ENCODE peak calls at places on chromosomes 7 and 10, in six cellular contexts. One of them, this sample, is unnamed.

GRCh38 chr7:114759347-114760062 is 162.4 kb upstream of the MDFIC start:
- DNase-seq in type B pancreatic cell: no peak
- DNase-seq in OCI-LY7: no peak
- DNase-seq in choroid plexus epithelial cell: peak
- DNase-seq in fibroblast of villous mesenchyme: peak
- DNase-seq in endothelial cell: no peak
- DNase-seq in this sample: no peak

GRCh38 chr7:116671111-116671510 is 885 bp upstream of the MET start:
- DNase-seq in choroid plexus epithelial cell: no peak
- DNase-seq in type B pancreatic cell: no peak
- DNase-seq in endothelial cell: no peak
- DNase-seq in OCI-LY7: no peak
- DNase-seq in fibroblast of villous mesenchyme: no peak
- DNase-seq in this sample: no peak

GRCh38 chr7:40903872-40904271 is 769.1 kb downstream of the SUGCT start:
- DNase-seq in type B pancreatic cell: no peak
- DNase-seq in fibroblast of villous mesenchyme: no peak
- DNase-seq in choroid plexus epithelial cell: no peak
- DNase-seq in endothelial cell: no peak
- DNase-seq in OCI-LY7: no peak
- DNase-seq in this sample: no peak

GRCh38 chr7:94352854-94353253 is 41.8 kb upstream of the COL1A2 start:
- DNase-seq in type B pancreatic cell: no peak
- DNase-seq in endothelial cell: no peak
- DNase-seq in OCI-LY7: no peak
- DNase-seq in choroid plexus epithelial cell: no peak
- DNase-seq in fibroblast of villous mesenchyme: no peak
- DNase-seq in this sample: no peak

GRCh38 chr10:33229252-33229943 is 105.1 kb downstream of the NRP1 start:
- DNase-seq in endothelial cell: no peak
- DNase-seq in OCI-LY7: no peak
- DNase-seq in fibroblast of villous mesenchyme: no peak
- DNase-seq in choroid plexus epithelial cell: peak
- DNase-seq in type B pancreatic cell: no peak
- DNase-seq in this sample: no peak

GRCh38 chr10:71045936-71046335 is 157.6 kb upstream of the PCBD1 start:
- DNase-seq in endothelial cell: no peak
- DNase-seq in type B pancreatic cell: no peak
- DNase-seq in choroid plexus epithelial cell: no peak
- DNase-seq in OCI-LY7: no peak
- DNase-seq in fibroblast of villous mesenchyme: no peak
- DNase-seq in this sample: no peak

GRCh38 chr7:101817031-101817929 is at the start of gene CUX1:
- DNase-seq in OCI-LY7: peak
- DNase-seq in choroid plexus epithelial cell: no peak
- DNase-seq in type B pancreatic cell: no peak
- DNase-seq in fibroblast of villous mesenchyme: no peak
- DNase-seq in endothelial cell: peak
- DNase-seq in this sample: peak

GRCh38 chr7:27119412-27119911 is 11.1 kb downstream of the HOXA4 start:
- DNase-seq in endothelial cell: no peak
- DNase-seq in type B pancreatic cell: no peak
- DNase-seq in choroid plexus epithelial cell: no peak
- DNase-seq in fibroblast of villous mesenchyme: no peak
- DNase-seq in OCI-LY7: no peak
- DNase-seq in this sample: no peak

GRCh38 chr7:130141161-130141857 is 63.9 kb downstream of the TMEM209 start:
- DNase-seq in endothelial cell: peak
- DNase-seq in OCI-LY7: no peak
- DNase-seq in choroid plexus epithelial cell: peak
- DNase-seq in fibroblast of villous mesenchyme: peak
- DNase-seq in type B pancreatic cell: peak
- DNase-seq in this sample: peak

GRCh38 chr10:5757766-5758517 is 55.3 kb downstream of the GDI2 start:
- DNase-seq in fibroblast of villous mesenchyme: no peak
- DNase-seq in choroid plexus epithelial cell: no peak
- DNase-seq in endothelial cell: no peak
- DNase-seq in type B pancreatic cell: no peak
- DNase-seq in OCI-LY7: no peak
- DNase-seq in this sample: no peak

GRCh38 chr10:117363027-117363426 is 12.2 kb downstream of the PDZD8 start:
- DNase-seq in OCI-LY7: no peak
- DNase-seq in type B pancreatic cell: no peak
- DNase-seq in endothelial cell: no peak
- DNase-seq in choroid plexus epithelial cell: peak
- DNase-seq in fibroblast of villous mesenchyme: peak
- DNase-seq in this sample: no peak

GRCh38 chr10:16689227-16689626 is 128.0 kb downstream of the RSU1 start:
- DNase-seq in type B pancreatic cell: no peak
- DNase-seq in choroid plexus epithelial cell: peak
- DNase-seq in endothelial cell: no peak
- DNase-seq in fibroblast of villous mesenchyme: no peak
- DNase-seq in OCI-LY7: no peak
- DNase-seq in this sample: no peak

GRCh38 chr10:118584181-118584954 is 11.1 kb downstream of the PRLHR start:
- DNase-seq in type B pancreatic cell: no peak
- DNase-seq in choroid plexus epithelial cell: peak
- DNase-seq in fibroblast of villous mesenchyme: peak
- DNase-seq in OCI-LY7: no peak
- DNase-seq in endothelial cell: no peak
- DNase-seq in this sample: no peak

GRCh38 chr7:81514546-81514945 is 255.3 kb downstream of the HGF start:
- DNase-seq in fibroblast of villous mesenchyme: peak
- DNase-seq in OCI-LY7: no peak
- DNase-seq in type B pancreatic cell: no peak
- DNase-seq in endothelial cell: no peak
- DNase-seq in choroid plexus epithelial cell: no peak
- DNase-seq in this sample: no peak

GRCh38 chr7:4139656-4140320 is 542.3 kb upstream of the FOXK1 start:
- DNase-seq in type B pancreatic cell: no peak
- DNase-seq in OCI-LY7: no peak
- DNase-seq in endothelial cell: no peak
- DNase-seq in choroid plexus epithelial cell: no peak
- DNase-seq in fibroblast of villous mesenchyme: no peak
- DNase-seq in this sample: no peak

GRCh38 chr10:27407271-27407670 is 96.8 kb upstream of the RAB18 start:
- DNase-seq in OCI-LY7: no peak
- DNase-seq in type B pancreatic cell: no peak
- DNase-seq in fibroblast of villous mesenchyme: no peak
- DNase-seq in endothelial cell: no peak
- DNase-seq in choroid plexus epithelial cell: no peak
- DNase-seq in this sample: no peak

GRCh38 chr10:36086976-36087726 is 445.1 kb upstream of the FZD8 start:
- DNase-seq in choroid plexus epithelial cell: no peak
- DNase-seq in fibroblast of villous mesenchyme: no peak
- DNase-seq in OCI-LY7: no peak
- DNase-seq in endothelial cell: no peak
- DNase-seq in type B pancreatic cell: no peak
- DNase-seq in this sample: no peak

GRCh38 chr10:48461623-48462481 is 143.0 kb downstream of the ARHGAP22 start:
- DNase-seq in fibroblast of villous mesenchyme: no peak
- DNase-seq in type B pancreatic cell: no peak
- DNase-seq in endothelial cell: no peak
- DNase-seq in choroid plexus epithelial cell: no peak
- DNase-seq in OCI-LY7: no peak
- DNase-seq in this sample: no peak

GRCh38 chr10:100890141-100890695 is 22.5 kb upstream of the SLF2 start:
- DNase-seq in type B pancreatic cell: peak
- DNase-seq in endothelial cell: no peak
- DNase-seq in choroid plexus epithelial cell: no peak
- DNase-seq in OCI-LY7: no peak
- DNase-seq in fibroblast of villous mesenchyme: no peak
- DNase-seq in this sample: no peak

GRCh38 chr7:38127216-38128207 is 50.5 kb upstream of the STARD3NL start:
- DNase-seq in fibroblast of villous mesenchyme: no peak
- DNase-seq in OCI-LY7: no peak
- DNase-seq in choroid plexus epithelial cell: no peak
- DNase-seq in type B pancreatic cell: no peak
- DNase-seq in endothelial cell: no peak
- DNase-seq in this sample: no peak

GRCh38 chr7:4849390-4849789 is 12.4 kb downstream of the PAPOLB start:
- DNase-seq in choroid plexus epithelial cell: peak
- DNase-seq in endothelial cell: no peak
- DNase-seq in type B pancreatic cell: no peak
- DNase-seq in fibroblast of villous mesenchyme: peak
- DNase-seq in OCI-LY7: peak
- DNase-seq in this sample: peak

GRCh38 chr7:1541431-1542162 is 11.1 kb downstream of the MAFK start:
- DNase-seq in fibroblast of villous mesenchyme: no peak
- DNase-seq in endothelial cell: no peak
- DNase-seq in OCI-LY7: no peak
- DNase-seq in type B pancreatic cell: no peak
- DNase-seq in choroid plexus epithelial cell: no peak
- DNase-seq in this sample: no peak

GRCh38 chr10:101481256-101481655 is 106.8 kb downstream of the POLL start:
- DNase-seq in choroid plexus epithelial cell: no peak
- DNase-seq in endothelial cell: no peak
- DNase-seq in type B pancreatic cell: no peak
- DNase-seq in fibroblast of villous mesenchyme: no peak
- DNase-seq in OCI-LY7: no peak
- DNase-seq in this sample: no peak

GRCh38 chr10:112369495-112370423 is 4.2 kb upstream of the ACSL5 start:
- DNase-seq in fibroblast of villous mesenchyme: no peak
- DNase-seq in endothelial cell: no peak
- DNase-seq in OCI-LY7: no peak
- DNase-seq in type B pancreatic cell: no peak
- DNase-seq in choroid plexus epithelial cell: no peak
- DNase-seq in this sample: no peak

GRCh38 chr7:66683770-66684123 is 55.1 kb downstream of the KCTD7 start:
- DNase-seq in OCI-LY7: no peak
- DNase-seq in endothelial cell: no peak
- DNase-seq in fibroblast of villous mesenchyme: peak
- DNase-seq in choroid plexus epithelial cell: no peak
- DNase-seq in type B pancreatic cell: no peak
- DNase-seq in this sample: no peak

GRCh38 chr10:73589538-73590126 is 1.5 kb downstream of the USP54 start:
- DNase-seq in choroid plexus epithelial cell: peak
- DNase-seq in endothelial cell: no peak
- DNase-seq in type B pancreatic cell: no peak
- DNase-seq in OCI-LY7: no peak
- DNase-seq in fibroblast of villous mesenchyme: no peak
- DNase-seq in this sample: no peak

DNA sequence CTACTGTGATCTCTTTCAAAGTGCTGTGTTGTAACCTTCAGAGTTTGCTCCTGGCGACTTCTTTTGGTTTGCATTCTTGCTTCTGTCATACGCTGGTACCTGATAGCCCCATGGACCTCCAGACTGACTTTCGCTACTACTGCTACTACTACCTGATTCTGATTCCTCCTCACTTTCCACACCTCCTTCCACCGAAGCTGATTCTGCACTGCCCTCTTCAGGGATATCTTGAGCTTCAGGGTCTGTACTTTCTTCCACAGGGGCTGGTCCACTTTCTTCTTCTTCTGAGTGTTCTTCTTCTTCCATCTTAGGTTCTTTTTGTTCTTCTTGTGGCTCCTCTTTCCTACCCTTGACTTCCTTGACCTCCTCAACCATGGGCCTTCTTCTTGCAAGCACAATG is 992.4 kb downstream of the PCDH15 start:
- DNase-seq in fibroblast of villous mesenchyme: no peak
- DNase-seq in endothelial cell: no peak
- DNase-seq in type B pancreatic cell: no peak
- DNase-seq in OCI-LY7: no peak
- DNase-seq in choroid plexus epithelial cell: no peak
- DNase-seq in this sample: no peak
- TF ChIP-seq CTCF in fibroblast of villous mesenchyme: no peak
- TF ChIP-seq CTCF in endothelial cell: no peak
- TF ChIP-seq CTCF in type B pancreatic cell: no peak
- TF ChIP-seq CTCF in OCI-LY7: no peak
- TF ChIP-seq CTCF in choroid plexus epithelial cell: no peak
- TF ChIP-seq CTCF in this sample: no peak

GRCh38 chr10:107409517-107409916 is 245.0 kb upstream of the SORCS1 start:
- DNase-seq in type B pancreatic cell: no peak
- DNase-seq in endothelial cell: peak
- DNase-seq in fibroblast of villous mesenchyme: peak
- DNase-seq in choroid plexus epithelial cell: peak
- DNase-seq in OCI-LY7: peak
- DNase-seq in this sample: peak
- TF ChIP-seq CTCF in type B pancreatic cell: peak
- TF ChIP-seq CTCF in endothelial cell: no peak
- TF ChIP-seq CTCF in fibroblast of villous mesenchyme: peak
- TF ChIP-seq CTCF in choroid plexus epithelial cell: peak
- TF ChIP-seq CTCF in OCI-LY7: peak
- TF ChIP-seq CTCF in this sample: peak

DNA sequence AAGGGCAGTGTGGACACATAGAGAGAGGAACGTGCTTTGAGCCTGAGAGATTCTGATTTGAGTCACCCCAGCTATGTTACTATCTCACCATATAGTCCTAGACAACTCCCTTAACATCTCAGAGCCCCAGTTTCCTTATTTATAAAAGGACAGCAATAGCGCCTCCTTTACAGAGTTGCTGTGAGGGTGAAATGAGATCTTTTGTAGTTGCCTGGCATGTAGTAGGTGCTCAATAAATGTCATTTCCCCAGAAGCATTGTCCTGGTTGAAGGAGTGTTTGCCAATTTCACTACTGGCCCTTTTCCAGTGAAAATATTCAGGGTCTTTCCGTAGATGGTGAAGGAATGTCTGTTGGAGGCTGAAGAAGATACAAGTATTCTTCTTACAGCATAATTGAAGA is 51.3 kb upstream of the FAM180A start:
- DNase-seq in choroid plexus epithelial cell: no peak
- DNase-seq in OCI-LY7: no peak
- DNase-seq in type B pancreatic cell: no peak
- DNase-seq in endothelial cell: no peak
- DNase-seq in fibroblast of villous mesenchyme: no peak
- DNase-seq in this sample: no peak
- TF ChIP-seq CTCF in choroid plexus epithelial cell: peak
- TF ChIP-seq CTCF in OCI-LY7: peak
- TF ChIP-seq CTCF in type B pancreatic cell: no peak
- TF ChIP-seq CTCF in endothelial cell: no peak
- TF ChIP-seq CTCF in fibroblast of villous mesenchyme: no peak
- TF ChIP-seq CTCF in this sample: no peak

DNA sequence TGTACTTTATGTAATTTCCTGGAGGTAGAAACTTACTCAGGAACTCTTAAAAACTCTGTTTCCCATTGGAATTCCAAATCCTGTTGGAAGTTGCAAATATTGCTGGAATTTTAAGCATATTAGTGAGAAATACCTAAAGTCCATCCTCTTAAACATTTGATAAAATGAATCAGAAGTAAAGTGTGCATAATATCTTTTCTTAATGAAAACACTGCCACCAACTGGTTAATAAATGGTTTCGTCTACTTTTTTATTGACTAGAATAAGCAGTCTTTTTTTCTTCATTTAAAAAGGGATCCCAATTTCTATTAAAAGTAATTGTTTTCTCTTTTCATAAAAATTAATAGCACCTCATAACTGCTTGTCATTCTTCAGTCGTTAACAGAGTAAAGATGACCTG is 28.3 kb downstream of the NPS start:
- DNase-seq in OCI-LY7: no peak
- DNase-seq in choroid plexus epithelial cell: peak
- DNase-seq in endothelial cell: no peak
- DNase-seq in type B pancreatic cell: no peak
- DNase-seq in fibroblast of villous mesenchyme: peak
- DNase-seq in this sample: no peak
- TF ChIP-seq CTCF in OCI-LY7: peak
- TF ChIP-seq CTCF in choroid plexus epithelial cell: peak
- TF ChIP-seq CTCF in endothelial cell: no peak
- TF ChIP-seq CTCF in type B pancreatic cell: peak
- TF ChIP-seq CTCF in fibroblast of villous mesenchyme: no peak
- TF ChIP-seq CTCF in this sample: no peak

This sample was measured in GM20000.